ENCODE peak calls at places on chromosome 14, in five cellular contexts. A is endothelial cell of umbilical vein, V is Peyer's patch, Y is breast epithelium, D is A549. J is an unnamed sample. For H3K4me1, the result is how much of the 10 kb centered on the place peaks cover.

GRCh38 chr14:106417224-106418049 is 891.1 kb downstream of the TMEM121 start:
- DNase-seq in Y (no peak), D (no peak), V (peak), A (no peak), J (peak)

GRCh38 chr14:34043627-34044372 is 92.9 kb upstream of the EGLN3 start:
- DNase-seq in A (peak), D (peak), Y (no peak), V (no peak), J (no peak)

GRCh38 chr14:102539544-102540309 is 30.2 kb upstream of the ANKRD9 start:
- DNase-seq in A (no peak), Y (no peak), V (no peak), D (no peak), J (peak)

GRCh38 chr14:37453985-37454384 is 141.1 kb downstream of the FOXA1 start:
- DNase-seq in A (no peak), Y (no peak), V (no peak), D (no peak), J (no peak)

GRCh38 chr14:81737938-81738337 is 204.3 kb upstream of the SEL1L start:
- DNase-seq in A (no peak), V (no peak), D (no peak), Y (no peak), J (no peak)

GRCh38 chr14:103427485-103428443 is 42.5 kb downstream of the MARK3 start:
- DNase-seq in V (no peak), Y (no peak), D (no peak), A (peak), J (peak)

GRCh38 chr14:73712540-73713141 is 1.5 kb downstream of the PNMA1 start:
- DNase-seq in D (no peak), V (no peak), Y (no peak), A (peak), J (no peak)

GRCh38 chr14:59278111-59278510 is 89.6 kb downstream of the DAAM1 start:
- DNase-seq in D (peak), A (peak), V (no peak), Y (no peak), J (no peak)

GRCh38 chr14:21072102-21072501 is 2.0 kb downstream of the ARHGEF40 start:
- DNase-seq in Y (no peak), D (peak), A (no peak), V (no peak), J (peak)

GRCh38 chr14:84028205-84028604 is 1501.7 kb upstream of the FLRT2 start:
- DNase-seq in A (no peak), V (no peak), D (no peak), Y (no peak), J (peak)

GRCh38 chr14:96294246-96294645 is 38.2 kb downstream of the BDKRB1 start:
- DNase-seq in Y (no peak), D (no peak), A (no peak), V (no peak), J (no peak)

GRCh38 chr14:89182326-89182725 is 234.7 kb downstream of the FOXN3 start:
- DNase-seq in Y (no peak), V (no peak), D (no peak), A (no peak), J (no peak)

GRCh38 chr14:64880382-64881121 is 845 bp upstream of the SPTB start:
- DNase-seq in Y (no peak), D (peak), A (peak), V (peak), J (peak)

GRCh38 chr14:35068238-35069012 is 22.4 kb downstream of the FAM177A1 start:
- DNase-seq in V (no peak), Y (no peak), D (no peak), A (no peak), J (no peak)

GRCh38 chr14:53851394-53852056 is 105.1 kb downstream of the BMP4 start:
- DNase-seq in Y (no peak), A (no peak), D (no peak), V (no peak), J (no peak)

GRCh38 chr14:22225526-22226133 is 363.4 kb downstream of the DAD1 start:
- DNase-seq in Y (no peak), D (no peak), A (no peak), V (no peak), J (no peak)

GRCh38 chr14:54085137-54085810 is 128.6 kb upstream of the BMP4 start:
- DNase-seq in Y (no peak), D (no peak), A (no peak), V (no peak), J (no peak)

GRCh38 chr14:35558680-35559079 is 24.7 kb downstream of the INSM2 start:
- DNase-seq in A (no peak), Y (no peak), V (no peak), D (no peak), J (no peak)

GRCh38 chr14:31060253-31060875 is 34.2 kb upstream of the STRN3 start:
- DNase-seq in A (no peak), V (no peak), Y (no peak), D (no peak), J (no peak)

GRCh38 chr14:99595034-99595433 is 9.0 kb downstream of the CCDC85C start:
- DNase-seq in D (no peak), A (no peak), V (peak), Y (no peak), J (no peak)

GRCh38 chr14:99189201-99189801 is 82.7 kb downstream of the BCL11B start:
- DNase-seq in V (peak), Y (peak), A (no peak), D (no peak), J (peak)

GRCh38 chr14:105395538-105395854 is 2.8 kb upstream of the TEX22 start:
- DNase-seq in Y (no peak), V (no peak), A (no peak), D (no peak), J (no peak)

GRCh38 chr14:105397350-105397931 is 897 bp upstream of the TEX22 start:
- DNase-seq in V (no peak), A (peak), D (no peak), Y (no peak), J (no peak)

GRCh38 chr14:105392161-105393090 is 5.9 kb upstream of the TEX22 start:
- DNase-seq in D (no peak), Y (no peak), A (no peak), V (no peak), J (no peak)

GRCh38 chr14:105393151-105393550 is 5.2 kb upstream of the TEX22 start:
- DNase-seq in D (no peak), V (no peak), A (no peak), Y (no peak), J (no peak)

GRCh38 chr14:105394714-105395537 is 3.4 kb upstream of the TEX22 start:
- DNase-seq in A (no peak), Y (no peak), D (no peak), V (no peak), J (no peak)
- H3K4me1 ChIP-seq in A (under half), Y (under half), D (under half), V (under half), J (under half)

GRCh38 chr14:50397461-50398196 is 948 bp upstream of the CDKL1 start:
- DNase-seq in D (peak), V (no peak), Y (no peak), A (no peak), J (peak)
- H3K27ac ChIP-seq in D (peak), V (peak), Y (peak), A (no peak), J (peak)

GRCh38 chr14:68655961-68656360 is 136.9 kb downstream of the ZFP36L1 start:
- DNase-seq in Y (no peak), V (no peak), A (no peak), D (no peak), J (no peak)
- H3K4me1 ChIP-seq in Y (under half), V (under half), A (under half), D (under half), J (under half)

GRCh38 chr14:104743461-104744380 is 9.2 kb upstream of the SIVA1 start:
- DNase-seq in V (no peak), Y (no peak), A (no peak), D (no peak), J (no peak)
- H3K27ac ChIP-seq in V (no peak), Y (no peak), A (no peak), D (no peak), J (no peak)